ENCODE peak calls at places on chromosomes 1 and 21, in five cellular contexts. K, F, A, V and O are unnamed samples.

GRCh38 chr1:11713095-11713494 is 21.6 kb downstream of the DRAXIN start:
- DNase-seq in V (no peak), A (no peak), F (no peak), K (no peak), O (no peak)

GRCh38 chr1:184890539-184890973 is 83.8 kb downstream of the NIBAN1 start:
- DNase-seq in A (no peak), F (no peak), V (no peak), K (no peak), O (no peak)

GRCh38 chr1:241888232-241888631 is 40.2 kb downstream of the EXO1 start:
- DNase-seq in F (no peak), A (no peak), K (no peak), V (peak), O (no peak)

GRCh38 chr21:46188226-46189212 is 4.3 kb upstream of the SPATC1L start:
- DNase-seq in K (no peak), V (peak), A (no peak), F (no peak), O (no peak)

GRCh38 chr1:229380514-229381160 is 37.8 kb upstream of the CCSAP start:
- DNase-seq in F (no peak), V (no peak), K (no peak), A (no peak), O (no peak)

GRCh38 chr1:41813755-41814694 is 104.7 kb downstream of the HIVEP3 start:
- DNase-seq in V (no peak), A (no peak), F (no peak), K (no peak), O (no peak)

GRCh38 chr1:27528701-27529637 is 39.0 kb upstream of the WASF2 start:
- DNase-seq in F (no peak), V (peak), A (peak), K (no peak), O (no peak)

GRCh38 chr21:33825898-33826297 is 89.7 kb downstream of the ATP5PO start:
- DNase-seq in F (no peak), A (peak), V (peak), K (no peak), O (no peak)

GRCh38 chr1:21857840-21858670 is 46.0 kb downstream of the LDLRAD2 start:
- DNase-seq in A (no peak), V (no peak), F (no peak), K (no peak), O (no peak)

GRCh38 chr1:175618559-175618958 is 124.8 kb downstream of the TNR start:
- DNase-seq in K (no peak), V (no peak), A (no peak), F (no peak), O (no peak)

GRCh38 chr1:154342836-154343472 is 17.6 kb downstream of the ATP8B2 start:
- DNase-seq in F (no peak), V (no peak), A (peak), K (peak), O (no peak)

GRCh38 chr1:72285074-72285425 is 2.7 kb upstream of the NEGR1 start:
- DNase-seq in F (no peak), K (no peak), A (peak), V (peak), O (no peak)

GRCh38 chr1:44643721-44644330 is 30.5 kb downstream of the TMEM53 start:
- DNase-seq in V (no peak), F (no peak), K (no peak), A (no peak), O (no peak)

GRCh38 chr21:36847189-36847588 is 119.3 kb downstream of the HLCS start:
- DNase-seq in A (no peak), K (no peak), F (no peak), V (peak), O (no peak)

GRCh38 chr1:32351077-32351858 is 11.0 kb downstream of the FAM229A start:
- DNase-seq in F (peak), V (peak), A (peak), K (peak), O (peak)

GRCh38 chr1:223729906-223730305 is 17.6 kb downstream of the CAPN2 start:
- DNase-seq in F (no peak), V (no peak), A (no peak), K (no peak), O (no peak)

GRCh38 chr1:22207605-22208264 is 64.8 kb upstream of the WNT4 start:
- DNase-seq in K (no peak), A (no peak), F (no peak), V (peak), O (no peak)

GRCh38 chr1:109231085-109231484 is 17.4 kb downstream of the SARS1 start:
- DNase-seq in V (no peak), K (no peak), A (no peak), F (no peak), O (no peak)

GRCh38 chr21:42250422-42251403 is 31.8 kb downstream of the ABCG1 start:
- DNase-seq in A (no peak), V (no peak), F (no peak), K (no peak), O (no peak)

GRCh38 chr1:232620356-232620841 is 9.5 kb downstream of the SIPA1L2 start:
- DNase-seq in V (peak), A (peak), F (no peak), K (no peak), O (no peak)

GRCh38 chr1:152519876-152520275 is 5.6 kb downstream of the CRCT1 start:
- DNase-seq in V (no peak), F (no peak), K (no peak), A (no peak), O (no peak)

GRCh38 chr1:223363856-223364684 is at the start of gene SUSD4:
- DNase-seq in F (peak), K (peak), V (no peak), A (peak), O (no peak)

GRCh38 chr1:19096036-19096833 is 113.8 kb downstream of the UBR4 start:
- DNase-seq in K (no peak), V (peak), F (no peak), A (peak), O (no peak)

GRCh38 chr1:193260925-193261324 is 74.5 kb upstream of the B3GALT2 start:
- DNase-seq in A (no peak), F (no peak), K (no peak), V (no peak), O (no peak)

GRCh38 chr1:22665752-22666151 is 12.7 kb downstream of the C1QB start:
- DNase-seq in F (no peak), A (peak), V (peak), K (no peak), O (peak)

GRCh38 chr1:27612718-27613117 is 8.8 kb upstream of the AHDC1 start:
- DNase-seq in K (no peak), V (no peak), F (no peak), A (no peak), O (no peak)

GRCh38 chr1:100187912-100188311 is 9.9 kb upstream of the LRRC39 start:
- DNase-seq in A (peak), V (peak), F (no peak), K (no peak), O (no peak)

GRCh38 chr1:244234009-244234643 is 183.0 kb downstream of the ZBTB18 start:
- DNase-seq in K (no peak), F (no peak), A (no peak), V (no peak), O (no peak)

GRCh38 chr1:179817789-179818188 is 59.8 kb downstream of the TOR1AIP2 start:
- DNase-seq in V (peak), A (no peak), F (no peak), K (no peak), O (no peak)

GRCh38 chr1:60591583-60591982 is 490.8 kb upstream of the NFIA start:
- DNase-seq in K (no peak), A (no peak), V (no peak), F (no peak), O (no peak)

GRCh38 chr1:39105061-39105840 is 79.1 kb downstream of the NDUFS5 start:
- DNase-seq in V (peak), A (peak), F (peak), K (peak), O (no peak)

GRCh38 chr1:158112994-158113758 is 67.5 kb upstream of the CD1D start:
- DNase-seq in A (peak), F (peak), K (peak), V (peak), O (no peak)

GRCh38 chr21:45988366-45989347 is 7.1 kb downstream of the COL6A1 start:
- DNase-seq in K (peak), V (no peak), F (no peak), A (no peak), O (no peak)

GRCh38 chr1:187842406-187843165 is 1013.8 kb downstream of the PLA2G4A start:
- DNase-seq in K (no peak), A (no peak), F (no peak), V (no peak), O (no peak)

GRCh38 chr1:150352883-150353282 is 11.1 kb upstream of the RPRD2 start:
- DNase-seq in V (no peak), K (no peak), F (no peak), A (no peak), O (no peak)

GRCh38 chr1:184387069-184387870 is 441 bp downstream of the C1orf21 start:
- DNase-seq in A (peak), K (peak), V (peak), F (no peak), O (no peak)

GRCh38 chr1:200401708-200402107 is 8.1 kb downstream of the ZNF281 start:
- DNase-seq in V (no peak), A (no peak), F (no peak), K (no peak), O (no peak)